ENCODE peak calls at places on chromosomes 2 and 18, in nine cellular contexts. One of them, this sample, is unnamed.

GRCh38 chr2:101360229-101360628 is 27.1 kb downstream of the CREG2 start:
- DNase-seq in GM06990: no peak
- DNase-seq in left lung: no peak
- DNase-seq in endothelial cell: no peak
- DNase-seq in K562: no peak
- DNase-seq in fibroblast of lung: no peak
- DNase-seq in BE2C: no peak
- DNase-seq in foreskin fibroblast: no peak
- DNase-seq in cardiac muscle cell: no peak
- DNase-seq in this sample: no peak

GRCh38 chr2:182103531-182103930 is 117.9 kb downstream of the PPP1R1C start:
- DNase-seq in cardiac muscle cell: no peak
- DNase-seq in endothelial cell: no peak
- DNase-seq in foreskin fibroblast: peak
- DNase-seq in BE2C: no peak
- DNase-seq in K562: no peak
- DNase-seq in left lung: no peak
- DNase-seq in GM06990: no peak
- DNase-seq in fibroblast of lung: no peak
- DNase-seq in this sample: no peak

GRCh38 chr18:12409466-12409865 is 1.7 kb downstream of the PRELID3A start:
- DNase-seq in left lung: no peak
- DNase-seq in BE2C: no peak
- DNase-seq in cardiac muscle cell: no peak
- DNase-seq in endothelial cell: no peak
- DNase-seq in fibroblast of lung: no peak
- DNase-seq in K562: no peak
- DNase-seq in GM06990: no peak
- DNase-seq in foreskin fibroblast: no peak
- DNase-seq in this sample: no peak

GRCh38 chr2:28676153-28676835 is 75.3 kb upstream of the PPP1CB start:
- DNase-seq in K562: no peak
- DNase-seq in foreskin fibroblast: no peak
- DNase-seq in cardiac muscle cell: no peak
- DNase-seq in left lung: no peak
- DNase-seq in GM06990: no peak
- DNase-seq in fibroblast of lung: no peak
- DNase-seq in endothelial cell: no peak
- DNase-seq in BE2C: no peak
- DNase-seq in this sample: no peak

GRCh38 chr2:195600796-195601195 is 56.2 kb upstream of the SLC39A10 start:
- DNase-seq in BE2C: no peak
- DNase-seq in GM06990: no peak
- DNase-seq in fibroblast of lung: no peak
- DNase-seq in K562: no peak
- DNase-seq in cardiac muscle cell: no peak
- DNase-seq in left lung: no peak
- DNase-seq in foreskin fibroblast: no peak
- DNase-seq in endothelial cell: no peak
- DNase-seq in this sample: no peak

GRCh38 chr2:110682267-110682666 is 4.4 kb upstream of the BUB1 start:
- DNase-seq in foreskin fibroblast: no peak
- DNase-seq in fibroblast of lung: no peak
- DNase-seq in left lung: no peak
- DNase-seq in K562: no peak
- DNase-seq in endothelial cell: no peak
- DNase-seq in GM06990: no peak
- DNase-seq in cardiac muscle cell: no peak
- DNase-seq in BE2C: no peak
- DNase-seq in this sample: no peak

GRCh38 chr2:25072606-25073005 is 30.7 kb downstream of the EFR3B start:
- DNase-seq in fibroblast of lung: no peak
- DNase-seq in K562: no peak
- DNase-seq in GM06990: no peak
- DNase-seq in endothelial cell: no peak
- DNase-seq in cardiac muscle cell: no peak
- DNase-seq in BE2C: no peak
- DNase-seq in left lung: no peak
- DNase-seq in foreskin fibroblast: no peak
- DNase-seq in this sample: no peak

GRCh38 chr18:24534271-24534670 is 73.8 kb downstream of the HRH4 start:
- DNase-seq in GM06990: no peak
- DNase-seq in endothelial cell: no peak
- DNase-seq in left lung: no peak
- DNase-seq in foreskin fibroblast: no peak
- DNase-seq in BE2C: no peak
- DNase-seq in fibroblast of lung: no peak
- DNase-seq in cardiac muscle cell: no peak
- DNase-seq in K562: no peak
- DNase-seq in this sample: no peak

GRCh38 chr2:29050591-29050990 is 23.7 kb downstream of the PCARE start:
- DNase-seq in BE2C: no peak
- DNase-seq in cardiac muscle cell: no peak
- DNase-seq in fibroblast of lung: no peak
- DNase-seq in GM06990: no peak
- DNase-seq in left lung: no peak
- DNase-seq in K562: no peak
- DNase-seq in foreskin fibroblast: no peak
- DNase-seq in endothelial cell: no peak
- DNase-seq in this sample: no peak

GRCh38 chr18:13179566-13180113 is 38.9 kb upstream of the LDLRAD4 start:
- DNase-seq in GM06990: no peak
- DNase-seq in endothelial cell: no peak
- DNase-seq in BE2C: no peak
- DNase-seq in foreskin fibroblast: no peak
- DNase-seq in cardiac muscle cell: no peak
- DNase-seq in K562: no peak
- DNase-seq in left lung: no peak
- DNase-seq in fibroblast of lung: no peak
- DNase-seq in this sample: no peak

GRCh38 chr2:27889774-27890145 is 427 bp downstream of the RBKS start:
- DNase-seq in endothelial cell: no peak
- DNase-seq in fibroblast of lung: no peak
- DNase-seq in cardiac muscle cell: no peak
- DNase-seq in K562: no peak
- DNase-seq in left lung: no peak
- DNase-seq in BE2C: no peak
- DNase-seq in GM06990: no peak
- DNase-seq in foreskin fibroblast: no peak
- DNase-seq in this sample: no peak

GRCh38 chr18:45171575-45172225 is 443.6 kb upstream of the SLC14A2 start:
- DNase-seq in GM06990: no peak
- DNase-seq in BE2C: no peak
- DNase-seq in endothelial cell: no peak
- DNase-seq in left lung: no peak
- DNase-seq in cardiac muscle cell: no peak
- DNase-seq in foreskin fibroblast: peak
- DNase-seq in fibroblast of lung: no peak
- DNase-seq in K562: no peak
- DNase-seq in this sample: no peak

GRCh38 chr2:155733091-155733870 is 599.2 kb downstream of the NR4A2 start:
- DNase-seq in endothelial cell: no peak
- DNase-seq in foreskin fibroblast: no peak
- DNase-seq in fibroblast of lung: no peak
- DNase-seq in GM06990: no peak
- DNase-seq in BE2C: peak
- DNase-seq in cardiac muscle cell: no peak
- DNase-seq in left lung: no peak
- DNase-seq in K562: no peak
- DNase-seq in this sample: no peak

GRCh38 chr2:170265321-170265720 is 87.4 kb downstream of the MYO3B start:
- DNase-seq in BE2C: peak
- DNase-seq in foreskin fibroblast: no peak
- DNase-seq in GM06990: no peak
- DNase-seq in cardiac muscle cell: no peak
- DNase-seq in fibroblast of lung: no peak
- DNase-seq in left lung: no peak
- DNase-seq in endothelial cell: no peak
- DNase-seq in K562: no peak
- DNase-seq in this sample: no peak

GRCh38 chr2:160108231-160108630 is 45.8 kb upstream of the PLA2R1 start:
- DNase-seq in foreskin fibroblast: no peak
- DNase-seq in fibroblast of lung: no peak
- DNase-seq in BE2C: no peak
- DNase-seq in cardiac muscle cell: no peak
- DNase-seq in GM06990: no peak
- DNase-seq in K562: no peak
- DNase-seq in left lung: no peak
- DNase-seq in endothelial cell: no peak
- DNase-seq in this sample: no peak

GRCh38 chr18:31721596-31721995 is 37.2 kb upstream of the B4GALT6 start:
- DNase-seq in BE2C: no peak
- DNase-seq in GM06990: no peak
- DNase-seq in left lung: no peak
- DNase-seq in foreskin fibroblast: no peak
- DNase-seq in K562: no peak
- DNase-seq in fibroblast of lung: peak
- DNase-seq in cardiac muscle cell: no peak
- DNase-seq in endothelial cell: no peak
- DNase-seq in this sample: no peak

GRCh38 chr2:39947294-39948015 is 168.4 kb upstream of the THUMPD2 start:
- DNase-seq in BE2C: no peak
- DNase-seq in cardiac muscle cell: no peak
- DNase-seq in endothelial cell: no peak
- DNase-seq in fibroblast of lung: no peak
- DNase-seq in K562: no peak
- DNase-seq in foreskin fibroblast: no peak
- DNase-seq in left lung: no peak
- DNase-seq in GM06990: no peak
- DNase-seq in this sample: no peak

GRCh38 chr18:11324956-11325873 is 175.8 kb upstream of the PIEZO2 start:
- DNase-seq in cardiac muscle cell: no peak
- DNase-seq in GM06990: peak
- DNase-seq in fibroblast of lung: peak
- DNase-seq in endothelial cell: no peak
- DNase-seq in BE2C: no peak
- DNase-seq in K562: no peak
- DNase-seq in left lung: no peak
- DNase-seq in foreskin fibroblast: peak
- DNase-seq in this sample: peak

DNA sequence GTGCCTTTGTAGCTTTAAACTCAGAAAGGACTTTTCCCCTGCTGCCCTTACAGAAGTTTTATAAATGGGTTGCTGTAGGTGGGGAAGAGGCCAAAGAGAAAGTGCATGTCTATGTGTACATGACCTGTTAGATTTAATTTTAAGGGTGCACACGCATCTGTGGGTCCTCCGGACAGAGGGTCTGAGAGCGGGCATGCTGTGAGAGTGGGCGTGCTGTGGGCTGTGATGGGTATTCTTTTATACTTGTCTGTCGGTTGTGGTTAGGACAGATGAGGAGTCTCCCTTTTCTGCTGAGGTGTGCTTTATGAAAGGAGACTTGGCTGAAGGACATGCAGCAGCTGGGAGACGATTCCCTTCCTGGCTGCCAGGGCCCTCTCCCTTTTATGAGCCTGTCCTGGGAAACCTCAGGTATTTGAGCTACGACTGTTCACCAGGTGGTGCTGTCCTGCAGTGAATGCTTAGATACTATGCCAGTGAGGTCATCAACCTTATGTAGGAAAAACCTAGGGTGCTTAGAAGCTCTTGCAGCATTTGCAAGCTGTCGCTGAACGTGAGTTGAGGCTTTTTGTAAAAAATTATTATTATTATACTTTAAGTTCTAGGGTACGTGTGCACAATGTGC is 67.5 kb downstream of the TANC1 start:
- DNase-seq in fibroblast of lung: peak
- DNase-seq in endothelial cell: peak
- DNase-seq in cardiac muscle cell: peak
- DNase-seq in left lung: no peak
- DNase-seq in GM06990: no peak
- DNase-seq in K562: peak
- DNase-seq in BE2C: peak
- DNase-seq in foreskin fibroblast: peak
- DNase-seq in this sample: peak
- TF ChIP-seq CTCF in fibroblast of lung: no peak
- TF ChIP-seq CTCF in endothelial cell: no peak
- TF ChIP-seq CTCF in cardiac muscle cell: peak
- TF ChIP-seq CTCF in left lung: peak
- TF ChIP-seq CTCF in GM06990: peak
- TF ChIP-seq CTCF in K562: peak
- TF ChIP-seq CTCF in BE2C: peak
- TF ChIP-seq CTCF in foreskin fibroblast: peak
- TF ChIP-seq CTCF in this sample: no peak

DNA sequence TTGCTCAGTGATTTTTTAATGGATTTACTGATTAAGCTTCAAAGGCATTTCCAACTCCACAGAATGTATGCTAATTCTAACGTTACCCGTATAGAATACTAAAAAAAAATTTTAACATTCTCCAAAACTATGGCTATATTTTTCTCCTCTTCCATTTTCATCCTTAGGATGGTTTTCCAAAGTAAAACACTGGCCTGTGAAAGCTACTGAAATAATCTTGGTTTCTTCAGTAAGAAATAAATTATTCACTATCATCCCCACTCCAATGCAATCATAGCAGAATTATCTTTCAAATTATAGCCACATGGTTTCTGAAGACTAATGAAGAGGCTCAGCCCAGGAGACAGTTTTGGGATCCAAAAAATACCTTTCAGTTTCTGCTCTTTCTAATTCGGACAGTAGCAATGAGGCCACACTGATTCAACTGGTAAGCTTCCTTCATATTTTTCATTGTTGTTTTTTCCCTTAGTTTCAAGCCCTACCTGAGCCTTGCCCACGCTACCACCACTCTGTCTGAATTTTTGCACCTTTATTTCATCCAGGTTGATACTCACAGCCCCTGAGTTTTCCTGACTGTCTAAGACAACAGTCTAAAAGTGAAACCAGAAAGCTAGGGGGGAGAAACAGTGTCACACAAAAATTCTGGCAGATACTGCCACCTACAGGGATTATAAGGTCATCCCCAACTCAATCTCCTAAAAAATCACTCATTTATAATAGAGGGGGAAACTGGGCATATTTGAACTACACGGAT is 887.9 kb downstream of the NRXN1 start:
- DNase-seq in K562: peak
- DNase-seq in cardiac muscle cell: peak
- DNase-seq in GM06990: peak
- DNase-seq in endothelial cell: peak
- DNase-seq in fibroblast of lung: peak
- DNase-seq in left lung: no peak
- DNase-seq in foreskin fibroblast: peak
- DNase-seq in BE2C: peak
- DNase-seq in this sample: peak
- TF ChIP-seq CTCF in K562: peak
- TF ChIP-seq CTCF in cardiac muscle cell: peak
- TF ChIP-seq CTCF in GM06990: peak
- TF ChIP-seq CTCF in endothelial cell: peak
- TF ChIP-seq CTCF in fibroblast of lung: peak
- TF ChIP-seq CTCF in left lung: peak
- TF ChIP-seq CTCF in foreskin fibroblast: peak
- TF ChIP-seq CTCF in BE2C: peak
- TF ChIP-seq CTCF in this sample: peak

GRCh38 chr2:74053959-74054715 is 69.4 kb downstream of the TET3 start:
- DNase-seq in endothelial cell: no peak
- DNase-seq in fibroblast of lung: no peak
- DNase-seq in BE2C: no peak
- DNase-seq in GM06990: no peak
- DNase-seq in left lung: no peak
- DNase-seq in cardiac muscle cell: no peak
- DNase-seq in K562: no peak
- DNase-seq in foreskin fibroblast: no peak
- DNase-seq in this sample: no peak
- TF ChIP-seq CTCF in endothelial cell: no peak
- TF ChIP-seq CTCF in fibroblast of lung: no peak
- TF ChIP-seq CTCF in BE2C: no peak
- TF ChIP-seq CTCF in GM06990: no peak
- TF ChIP-seq CTCF in left lung: no peak
- TF ChIP-seq CTCF in cardiac muscle cell: no peak
- TF ChIP-seq CTCF in K562: no peak
- TF ChIP-seq CTCF in foreskin fibroblast: no peak
- TF ChIP-seq CTCF in this sample: no peak

GRCh38 chr2:177758591-177759371 is 313.8 kb downstream of the PDE11A start:
- DNase-seq in cardiac muscle cell: peak
- DNase-seq in GM06990: no peak
- DNase-seq in fibroblast of lung: peak
- DNase-seq in endothelial cell: peak
- DNase-seq in foreskin fibroblast: peak
- DNase-seq in left lung: no peak
- DNase-seq in BE2C: peak
- DNase-seq in K562: peak
- DNase-seq in this sample: no peak
- TF ChIP-seq CTCF in cardiac muscle cell: peak
- TF ChIP-seq CTCF in GM06990: peak
- TF ChIP-seq CTCF in fibroblast of lung: peak
- TF ChIP-seq CTCF in endothelial cell: no peak
- TF ChIP-seq CTCF in foreskin fibroblast: peak
- TF ChIP-seq CTCF in left lung: peak
- TF ChIP-seq CTCF in BE2C: peak
- TF ChIP-seq CTCF in K562: peak
- TF ChIP-seq CTCF in this sample: no peak

This sample was measured in GM10248.